ENCODE peak calls at places on chromosomes 1 and 21, in five cellular contexts. O, I, L, Q and F are unnamed samples.

GRCh38 chr1:228272831-228273571 is 65.2 kb downstream of the OBSCN start:
- DNase-seq in Q (no peak), I (no peak), L (no peak), O (no peak), F (no peak)

GRCh38 chr1:153780551-153780950 is 5.3 kb downstream of the SLC27A3 start:
- DNase-seq in I (no peak), Q (no peak), L (no peak), O (no peak), F (no peak)

GRCh38 chr1:212067790-212068189 is 32.2 kb downstream of the DTL start:
- DNase-seq in L (no peak), Q (no peak), O (no peak), I (no peak), F (no peak)

GRCh38 chr1:37561794-37562132 is 5.0 kb downstream of the DNALI1 start:
- DNase-seq in I (peak; percentile 31), O (peak; percentile 35), Q (no peak), L (peak; percentile 64), F (peak; percentile 53)

GRCh38 chr1:27503961-27504587 is 14.1 kb upstream of the WASF2 start:
- DNase-seq in L (no peak), O (no peak), Q (no peak), I (peak; percentile 30), F (peak; percentile 65)

GRCh38 chr1:51284487-51284954 is 45.8 kb downstream of the TTC39A start:
- DNase-seq in L (no peak), O (peak; percentile 40), I (peak; percentile 40), Q (no peak), F (no peak)

GRCh38 chr1:99004270-99005141 is at the start of gene PLPPR5:
- DNase-seq in I (peak; percentile 83), L (no peak), Q (peak; percentile 42), O (no peak), F (peak; percentile 68)

GRCh38 chr1:58849556-58849955 is 65.7 kb upstream of the JUN start:
- DNase-seq in Q (no peak), O (no peak), L (no peak), I (no peak), F (no peak)

GRCh38 chr1:17229379-17229778 is 19.5 kb upstream of the PADI3 start:
- DNase-seq in O (no peak), I (no peak), Q (no peak), L (peak; percentile 74), F (no peak)

GRCh38 chr1:246765521-246765920 is 41.3 kb downstream of the SCCPDH start:
- DNase-seq in O (no peak), L (no peak), Q (no peak), I (no peak), F (no peak)

GRCh38 chr1:246772686-246773085 is 48.5 kb downstream of the SCCPDH start:
- DNase-seq in I (no peak), O (no peak), L (no peak), Q (no peak), F (no peak)

GRCh38 chr1:246768403-246769020 is 44.3 kb downstream of the SCCPDH start:
- DNase-seq in Q (no peak), O (no peak), L (no peak), I (no peak), F (no peak)

GRCh38 chr1:246771366-246771765 is 47.2 kb downstream of the SCCPDH start:
- DNase-seq in O (no peak), I (no peak), Q (no peak), L (no peak), F (no peak)

GRCh38 chr1:246769306-246769705 is 45.1 kb downstream of the SCCPDH start:
- DNase-seq in O (no peak), Q (no peak), I (no peak), L (no peak), F (peak; percentile 99)
- TF ChIP-seq EZH2phosphoT487 in O (no peak), Q (no peak), I (no peak), L (no peak), F (no peak)

GRCh38 chr1:61053712-61054608 is 28.4 kb upstream of the NFIA start:
- DNase-seq in Q (peak; percentile 35), L (no peak), I (peak; percentile 49), O (no peak), F (peak; percentile 39)
- TF ChIP-seq EZH2 in Q (peak; percentile 31), L (no peak), I (peak; percentile 67), O (no peak), F (peak; percentile 62)

GRCh38 chr1:168739908-168740307 is 10.9 kb upstream of the DPT start:
- DNase-seq in Q (no peak), I (no peak), O (no peak), L (no peak), F (no peak)
- TF ChIP-seq EZH2phosphoT487 in Q (no peak), I (no peak), O (no peak), L (no peak), F (no peak)

GRCh38 chr1:205565799-205566198 is 61.3 kb downstream of the CDK18 start:
- DNase-seq in L (no peak), O (no peak), I (no peak), Q (peak; percentile 65), F (no peak)
- TF ChIP-seq EZH2 in L (no peak), O (no peak), I (no peak), Q (no peak), F (no peak)

GRCh38 chr21:35521293-35521692 is 472.2 kb upstream of the RUNX1 start:
- DNase-seq in I (peak; percentile 23), Q (no peak), L (no peak), O (no peak), F (no peak)

GRCh38 chr21:35520869-35521268 is 471.8 kb upstream of the RUNX1 start:
- DNase-seq in O (no peak), I (no peak), L (no peak), Q (no peak), F (no peak)

GRCh38 chr21:35520302-35520701 is 471.2 kb upstream of the RUNX1 start:
- DNase-seq in Q (peak; percentile 72), I (no peak), L (no peak), O (no peak), F (no peak)

GRCh38 chr21:35521852-35522505 is 472.9 kb upstream of the RUNX1 start:
- DNase-seq in I (no peak), O (no peak), Q (no peak), L (no peak), F (no peak)

GRCh38 chr21:35517848-35518247 is 468.7 kb upstream of the RUNX1 start:
- DNase-seq in Q (no peak), O (no peak), I (no peak), L (no peak), F (no peak)
- TF ChIP-seq EZH2phosphoT487 in Q (no peak), O (no peak), I (no peak), L (no peak), F (no peak)

GRCh38 chr21:31052489-31053142 is 14.3 kb upstream of the KRTAP19-8 start:
- DNase-seq in I (no peak), O (no peak), Q (no peak), L (no peak), F (no peak)
- TF ChIP-seq EZH2 in I (no peak), O (no peak), Q (no peak), L (no peak), F (no peak)

GRCh38 chr1:8314346-8315280 is 3.3 kb upstream of the SLC45A1 start:
- DNase-seq in Q (peak; percentile 91), I (peak; percentile 90), O (peak; percentile 48), L (peak; percentile 90), F (peak; percentile 87)

GRCh38 chr1:8321612-8322011 is 3.7 kb downstream of the SLC45A1 start:
- DNase-seq in I (no peak), L (no peak), O (no peak), Q (no peak), F (no peak)

GRCh38 chr1:8318436-8318835 is 522 bp downstream of the SLC45A1 start:
- DNase-seq in I (peak; percentile 32), Q (no peak), O (no peak), L (no peak), F (peak; percentile 20)

GRCh38 chr1:8315573-8316475 is 2.1 kb upstream of the SLC45A1 start:
- DNase-seq in Q (peak; percentile 47), L (peak; percentile 31), I (peak; percentile 48), O (no peak), F (peak; percentile 20)

GRCh38 chr1:8317647-8318360 is at the start of gene SLC45A1:
- DNase-seq in L (peak; percentile 70), O (peak; percentile 29), I (peak; percentile 88), Q (peak; percentile 78), F (peak; percentile 89)
- TF ChIP-seq EZH2phosphoT487 in L (no peak), O (no peak), I (no peak), Q (no peak), F (no peak)